ENCODE peak calls at places on chromosomes 7 and 10, in ten cellular contexts. X is mesenchymal stem cell; J is heart left ventricle; D is HEK293T; G is foreskin fibroblast; B is activated T-cell treated with anti-CD3 and anti-CD28 coated beads for 4 hours; U is activated effector memory CD4-positive, alpha-beta T cell treated with anti-CD3 and anti-CD28 coated beads, Interleukin-2, amount 50 U/mL, for 16 hours; E is right cardiac atrium; I is HT1080; H is omental fat pad. K is an unnamed sample.

GRCh38 chr10:6045600-6046457 is 16.3 kb downstream of the IL2RA start:
- DNase-seq in E (no peak), H (no peak), X (no peak), U (peak; percentile 62), I (no peak), G (no peak), J (no peak), D (no peak), B (no peak), K (no peak)

GRCh38 chr7:81447351-81447952 is 322.4 kb downstream of the HGF start:
- DNase-seq in U (no peak), I (peak; percentile 54), G (peak; percentile 75), H (no peak), J (no peak), E (no peak), B (no peak), X (peak; percentile 51), D (peak; percentile 41), K (no peak)

GRCh38 chr10:117541909-117542705 is 439 bp upstream of the EMX2 start:
- DNase-seq in U (no peak), X (peak; percentile 41), G (peak; percentile 92), B (no peak), I (no peak), H (no peak), J (no peak), E (peak; percentile 60), D (peak; percentile 92), K (no peak)

GRCh38 chr7:75971961-75972763 is 22.2 kb downstream of the TMEM120A start:
- DNase-seq in D (peak; percentile 39), I (no peak), E (peak; percentile 90), X (peak; percentile 24), U (no peak), H (no peak), J (peak; percentile 83), G (peak; percentile 48), B (no peak), K (no peak)

GRCh38 chr10:49279015-49279880 is 19.7 kb upstream of the C10orf71 start:
- DNase-seq in B (no peak), I (no peak), E (no peak), D (no peak), J (no peak), G (no peak), U (no peak), H (no peak), X (no peak), K (no peak)

GRCh38 chr10:63481815-63482421 is 16.1 kb upstream of the JMJD1C start:
- DNase-seq in I (no peak), U (no peak), J (no peak), G (no peak), B (no peak), H (no peak), X (no peak), D (no peak), E (no peak), K (no peak)

GRCh38 chr7:151673216-151673615 is 153.5 kb upstream of the RHEB start:
- DNase-seq in H (no peak), G (no peak), U (no peak), I (no peak), E (no peak), J (no peak), X (no peak), D (no peak), B (no peak), K (no peak)

GRCh38 chr10:89632824-89633223 is 12.2 kb downstream of the PANK1 start:
- DNase-seq in B (no peak), G (no peak), E (no peak), D (no peak), U (no peak), J (no peak), I (no peak), X (no peak), H (no peak), K (no peak)

GRCh38 chr7:149790146-149790548 is 16.8 kb upstream of the ZNF467 start:
- DNase-seq in D (peak; percentile 43), E (peak; percentile 57), J (peak; percentile 57), X (peak; percentile 24), H (no peak), G (peak; percentile 39), I (no peak), B (no peak), U (peak; percentile 71), K (peak; percentile 32)

GRCh38 chr10:44883581-44884331 is 27.4 kb upstream of the TMEM72 start:
- DNase-seq in X (no peak), J (no peak), E (no peak), G (no peak), H (no peak), I (no peak), U (no peak), D (no peak), B (no peak), K (no peak)

GRCh38 chr7:149476791-149477190 is 15.9 kb upstream of the ZNF777 start:
- DNase-seq in H (no peak), X (no peak), D (no peak), U (no peak), I (no peak), E (no peak), G (no peak), B (no peak), J (no peak), K (no peak)

GRCh38 chr7:7276151-7276550 is 93.8 kb downstream of the C1GALT1 start:
- DNase-seq in D (no peak), X (no peak), G (no peak), B (no peak), U (no peak), E (no peak), J (no peak), H (no peak), I (no peak), K (no peak)

GRCh38 chr7:25619963-25620799 is 391.9 kb upstream of the NPVF start:
- DNase-seq in J (peak; percentile 48), D (no peak), U (no peak), H (no peak), X (peak; percentile 44), G (no peak), B (no peak), E (peak; percentile 25), I (no peak), K (no peak)

GRCh38 chr10:68901106-68901927 is at the start of gene DDX50:
- DNase-seq in G (peak; percentile 99), J (peak; percentile 98), U (peak; percentile 98), E (peak; percentile 97), H (peak; percentile 93), D (peak; percentile 91), I (peak; percentile 99), B (peak; percentile 94), X (peak; percentile 100), K (peak; percentile 89)

GRCh38 chr7:129778770-129779601 is 167.5 kb downstream of the NRF1 start:
- DNase-seq in H (no peak), G (no peak), X (no peak), U (no peak), E (no peak), B (no peak), D (peak; percentile 73), I (no peak), J (no peak), K (no peak)

GRCh38 chr7:22296916-22297315 is 60.0 kb downstream of the RAPGEF5 start:
- DNase-seq in B (no peak), G (no peak), H (no peak), I (no peak), X (no peak), U (no peak), J (no peak), D (no peak), E (no peak), K (no peak)

GRCh38 chr10:30687698-30688213 is 58.2 kb upstream of the LYZL2 start:
- DNase-seq in B (peak; percentile 75), E (peak; percentile 61), J (peak; percentile 62), G (peak; percentile 92), D (peak; percentile 62), I (peak; percentile 77), X (peak; percentile 80), U (peak; percentile 92), H (peak; percentile 66), K (peak; percentile 54)

GRCh38 chr7:155578016-155578415 is 31.7 kb upstream of the CNPY1 start:
- DNase-seq in E (no peak), X (no peak), B (no peak), U (peak; percentile 58), G (no peak), D (no peak), I (no peak), J (no peak), H (no peak), K (no peak)

GRCh38 chr7:138064856-138065357 is 11.4 kb upstream of the AKR1D1 start:
- DNase-seq in G (peak; percentile 14), E (no peak), X (peak; percentile 66), H (no peak), U (no peak), I (no peak), B (no peak), J (no peak), D (no peak), K (no peak)

GRCh38 chr10:93160829-93161228 is 87.1 kb downstream of the CYP26A1 start:
- DNase-seq in X (peak; percentile 61), G (peak; percentile 46), U (no peak), I (peak; percentile 70), E (peak; percentile 76), B (no peak), J (peak; percentile 36), H (no peak), D (no peak), K (no peak)

GRCh38 chr10:47031251-47031952 is 120.2 kb downstream of the PTPN20 start:
- DNase-seq in D (peak; percentile 42), U (peak; percentile 30), G (peak; percentile 18), X (no peak), B (no peak), E (no peak), J (peak; percentile 29), I (peak; percentile 47), H (no peak), K (no peak)

GRCh38 chr10:97333601-97334369 is 744 bp downstream of the FRAT2 start:
- DNase-seq in I (peak; percentile 29), H (no peak), D (peak; percentile 44), E (peak; percentile 50), X (peak; percentile 78), U (peak; percentile 74), G (peak; percentile 71), J (peak; percentile 64), B (no peak), K (peak; percentile 7)

GRCh38 chr10:113891476-113891875 is 37.0 kb downstream of the NHLRC2 start:
- DNase-seq in B (no peak), J (no peak), E (no peak), X (no peak), G (peak; percentile 15), U (no peak), I (no peak), H (no peak), D (no peak), K (no peak)

GRCh38 chr7:128867842-128868623 is 5.4 kb downstream of the ATP6V1F start:
- DNase-seq in I (no peak), D (no peak), E (no peak), X (peak; percentile 23), B (no peak), U (no peak), G (peak; percentile 21), H (no peak), J (no peak), K (no peak)

GRCh38 chr7:148747274-148747673 is 48.6 kb downstream of the CUL1 start:
- DNase-seq in I (no peak), G (no peak), B (no peak), E (no peak), J (no peak), D (no peak), H (no peak), U (no peak), X (no peak), K (no peak)

K was measured in CD8-positive, alpha-beta T cell.